ENCODE peak calls at places on chromosome 10, in six cellular contexts. X is mammary epithelial cell, T is GM12864, V is cardiac fibroblast, R is stomach, N is AG10803. A is an unnamed sample.

GRCh38 chr10:35447693-35448407 is 111.5 kb downstream of the CCNY start:
- DNase-seq in V (peak; percentile 77), T (no peak), R (peak; percentile 51), N (peak; percentile 85), X (peak; percentile 67), A (peak; percentile 85)

GRCh38 chr10:118471863-118472262 is 123.6 kb downstream of the PRLHR start:
- DNase-seq in T (no peak), N (peak; percentile 80), X (peak; percentile 88), V (peak; percentile 49), R (no peak), A (no peak)

GRCh38 chr10:19730848-19731247 is 85.4 kb upstream of the PLXDC2 start:
- DNase-seq in N (peak; percentile 25), R (no peak), V (peak; percentile 25), X (no peak), T (no peak), A (no peak)

GRCh38 chr10:114030140-114030539 is 13.5 kb upstream of the ADRB1 start:
- DNase-seq in X (peak; percentile 72), V (no peak), R (no peak), N (no peak), T (no peak), A (no peak)

GRCh38 chr10:604716-605631 is 84.5 kb downstream of the DIP2C start:
- DNase-seq in X (no peak), N (no peak), V (no peak), T (no peak), R (no peak), A (no peak)

GRCh38 chr10:80184291-80184690 is 21.0 kb downstream of the ANXA11 start:
- DNase-seq in N (no peak), V (no peak), T (no peak), R (no peak), X (no peak), A (no peak)

GRCh38 chr10:538895-539294 is 150.6 kb downstream of the DIP2C start:
- DNase-seq in T (no peak), V (peak; percentile 53), N (peak; percentile 40), X (peak; percentile 26), R (no peak), A (peak; percentile 75)

GRCh38 chr10:86262671-86263165 is 103.9 kb downstream of the GRID1 start:
- DNase-seq in R (peak; percentile 13), V (no peak), X (no peak), N (no peak), T (no peak), A (no peak)

GRCh38 chr10:4851846-4852245 is 25.8 kb downstream of the AKR1E2 start:
- DNase-seq in R (peak; percentile 91), T (no peak), N (no peak), X (no peak), V (no peak), A (no peak)

GRCh38 chr10:43878386-43878785 is 229.7 kb upstream of the ZNF32 start:
- DNase-seq in R (no peak), X (no peak), N (peak; percentile 39), T (no peak), V (peak; percentile 29), A (no peak)

GRCh38 chr10:17616403-17617030 is 657 bp downstream of the HACD1 start:
- DNase-seq in V (peak; percentile 53), N (peak; percentile 69), R (peak; percentile 83), X (peak; percentile 56), T (no peak), A (peak; percentile 43)

GRCh38 chr10:14200645-14201534 is 129.8 kb downstream of the FRMD4A start:
- DNase-seq in N (no peak), V (peak; percentile 23), T (no peak), X (no peak), R (no peak), A (no peak)

GRCh38 chr10:132847856-132848255 is 61.9 kb upstream of the NKX6-2 start:
- DNase-seq in V (no peak), R (no peak), T (no peak), N (no peak), X (no peak), A (no peak)

GRCh38 chr10:43046288-43046991 is 30.4 kb upstream of the RET start:
- DNase-seq in T (no peak), X (no peak), V (no peak), R (peak; percentile 17), N (no peak), A (no peak)

GRCh38 chr10:99520804-99521473 is 11.8 kb upstream of the NKX2-3 start:
- DNase-seq in X (no peak), V (no peak), R (no peak), N (no peak), T (no peak), A (no peak)

GRCh38 chr10:113711142-113711541 is 31.4 kb downstream of the CASP7 start:
- DNase-seq in T (no peak), R (no peak), N (no peak), V (no peak), X (no peak), A (no peak)

GRCh38 chr10:63166742-63167258 is 33.7 kb downstream of the NRBF2 start:
- DNase-seq in R (no peak), X (peak; percentile 59), T (peak; percentile 54), V (peak; percentile 92), N (peak; percentile 77), A (peak; percentile 46)

GRCh38 chr10:47047577-47048532 is 136.6 kb downstream of the PTPN20 start:
- DNase-seq in T (no peak), R (peak; percentile 74), N (peak; percentile 70), X (peak; percentile 46), V (peak; percentile 80), A (peak; percentile 5)

GRCh38 chr10:93827035-93827804 is 66.6 kb upstream of the SLC35G1 start:
- DNase-seq in X (no peak), R (no peak), T (no peak), V (no peak), N (no peak), A (no peak)
- TF ChIP-seq CTCF in X (no peak), R (no peak), T (no peak), V (no peak), N (no peak), A (no peak)

GRCh38 chr10:30056281-30056680 is 3.1 kb downstream of the JCAD start:
- DNase-seq in V (peak; percentile 9), R (no peak), T (no peak), X (no peak), N (peak; percentile 43), A (no peak)
- H3K4me3 ChIP-seq in V (no peak overlapping the region), R (no peak overlapping the region), T (no peak overlapping the region), X (no peak overlapping the region), N (no peak overlapping the region), A (no peak overlapping the region)

DNA sequence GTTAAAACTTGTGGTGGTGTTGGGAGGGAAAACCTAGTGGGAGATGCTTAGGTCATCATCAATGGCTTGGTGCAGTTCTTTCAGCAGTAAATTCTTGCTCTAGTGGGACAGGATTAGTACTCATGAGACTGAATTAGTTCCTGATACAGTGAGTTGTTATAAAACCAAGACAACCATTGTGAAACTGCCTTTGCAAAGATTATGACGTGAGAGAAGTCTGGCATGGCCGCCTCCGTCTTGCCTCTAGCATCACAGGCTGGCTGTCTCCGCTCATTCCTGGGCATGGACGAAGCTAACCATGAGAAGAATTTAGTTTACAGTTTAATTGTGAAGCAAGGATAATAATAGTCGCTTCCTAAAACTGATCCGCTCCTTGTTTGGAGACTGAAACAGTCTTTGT is 186.4 kb downstream of the KIF20B start:
- DNase-seq in V (no peak), N (peak; percentile 4), R (no peak), X (no peak), T (no peak), A (peak; percentile 94)
- TF ChIP-seq CTCF in V (no peak), N (no peak), R (no peak), X (no peak), T (no peak), A (no peak)

DNA sequence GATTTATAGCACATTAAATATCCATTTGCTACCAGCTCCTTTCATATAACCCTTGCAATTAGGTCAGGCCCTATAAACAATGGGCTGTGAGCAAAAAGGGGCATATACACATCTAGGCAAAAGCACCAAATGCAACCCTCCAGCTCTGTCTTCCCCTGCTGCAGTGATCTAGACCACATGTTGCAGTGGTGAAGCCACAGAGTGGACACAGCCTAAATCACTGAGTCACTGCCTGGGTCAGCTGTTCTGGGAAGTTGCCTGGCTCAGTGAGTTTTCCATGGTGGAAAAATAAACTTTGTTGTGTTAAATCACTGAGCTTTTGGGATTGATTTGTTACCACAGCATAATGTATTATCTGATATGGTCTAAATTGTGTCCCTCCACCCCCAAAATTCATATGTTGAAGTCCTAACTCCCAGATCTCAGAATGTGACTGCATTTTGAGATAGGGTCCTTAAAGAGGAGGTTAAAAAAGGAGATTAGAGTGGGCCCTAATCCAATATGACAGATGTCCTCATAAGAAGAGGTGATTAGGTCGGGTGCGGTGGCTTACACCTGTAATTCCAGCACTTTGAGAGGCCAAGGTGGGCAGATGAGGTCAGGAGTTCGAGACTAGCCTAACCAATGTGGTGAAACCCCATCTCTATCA is 70.4 kb downstream of the ZFAND4 start:
- DNase-seq in V (peak; percentile 56), X (no peak), N (peak; percentile 47), R (no peak), T (no peak), A (no peak)
- H3K4me3 ChIP-seq in V (no peak overlapping the region), X (no peak overlapping the region), N (no peak overlapping the region), R (no peak overlapping the region), T (no peak overlapping the region), A (no peak overlapping the region)

GRCh38 chr10:69572159-69573055 is 815 bp downstream of the NEUROG3 start:
- DNase-seq in R (no peak), T (no peak), N (no peak), V (peak; percentile 4), X (peak; percentile 14), A (no peak)

GRCh38 chr10:69573056-69573806 is at the start of gene NEUROG3:
- DNase-seq in T (no peak), X (no peak), N (no peak), V (no peak), R (no peak), A (no peak)

GRCh38 chr10:69576334-69577011 is 3.3 kb upstream of the NEUROG3 start:
- DNase-seq in V (peak; percentile 38), R (no peak), X (peak; percentile 45), T (no peak), N (no peak), A (no peak)

GRCh38 chr10:69575164-69575722 is 2.0 kb upstream of the NEUROG3 start:
- DNase-seq in V (no peak), T (no peak), R (no peak), X (no peak), N (no peak), A (no peak)

GRCh38 chr10:69574571-69574978 is 1.4 kb upstream of the NEUROG3 start:
- DNase-seq in R (no peak), X (no peak), V (no peak), N (no peak), T (no peak), A (no peak)
- TF ChIP-seq CTCF in R (no peak), X (no peak), V (no peak), N (no peak), T (no peak), A (no peak)

GRCh38 chr10:30056767-30057355 is 2.5 kb downstream of the JCAD start:
- DNase-seq in T (no peak), V (no peak), N (no peak), X (no peak), R (no peak), A (no peak)
- H3K4me3 ChIP-seq in T (no peak overlapping the region), V (no peak overlapping the region), N (peak overlapping the region; percentile 71), X (no peak overlapping the region), R (no peak overlapping the region), A (no peak overlapping the region)

GRCh38 chr10:3734111-3734510 is 50.9 kb downstream of the KLF6 start:
- DNase-seq in T (no peak), R (no peak), N (no peak), X (no peak), V (no peak), A (no peak)
- TF ChIP-seq CTCF in T (no peak), R (no peak), N (no peak), X (no peak), V (no peak), A (no peak)

A was measured in retinal pigment epithelial cell.